ENCODE peak calls at places on chromosomes 6 and 20, in eight cellular contexts. C is occipital lobe, M is OCI-LY7, R is KG1, Z is pancreas, S is amygdala, P is tibial artery, Q is T-cell. W is an unnamed sample.

GRCh38 chr20:23568320-23569011 is at the start of gene CST9L:
- DNase-seq in C (no peak), M (no peak), R (no peak), Z (no peak), S (no peak), P (no peak), Q (no peak), W (no peak)

GRCh38 chr6:53727748-53728147 is 62.2 kb upstream of the KLHL31 start:
- DNase-seq in C (no peak), M (no peak), R (no peak), Z (no peak), S (no peak), P (no peak), Q (no peak), W (no peak)

GRCh38 chr6:28980797-28981390 is 24.2 kb downstream of the ZNF311 start:
- DNase-seq in C (peak), M (peak), R (peak), Z (peak), S (no peak), P (no peak), Q (no peak), W (no peak)

GRCh38 chr6:44133003-44133931 is 5.9 kb downstream of the TMEM63B start:
- DNase-seq in C (peak), M (no peak), R (no peak), Z (peak), S (peak), P (no peak), Q (no peak), W (peak)

GRCh38 chr20:58853466-58853865 is 950 bp downstream of the GNAS start:
- DNase-seq in C (no peak), M (no peak), R (no peak), Z (no peak), S (no peak), P (no peak), Q (no peak), W (no peak)

GRCh38 chr6:119368917-119369316 is 19.4 kb upstream of the MAN1A1 start:
- DNase-seq in C (no peak), M (no peak), R (no peak), Z (no peak), S (no peak), P (no peak), Q (no peak), W (no peak)

GRCh38 chr6:146244630-146245143 is 215.8 kb downstream of the GRM1 start:
- DNase-seq in C (no peak), M (no peak), R (no peak), Z (no peak), S (no peak), P (no peak), Q (no peak), W (no peak)

GRCh38 chr6:138145402-138145801 is 16.3 kb upstream of the ARFGEF3 start:
- DNase-seq in C (no peak), M (peak), R (no peak), Z (no peak), S (no peak), P (no peak), Q (no peak), W (no peak)

GRCh38 chr6:148044261-148044731 is 298.3 kb upstream of the SASH1 start:
- DNase-seq in C (no peak), M (no peak), R (no peak), Z (no peak), S (no peak), P (no peak), Q (no peak), W (no peak)

GRCh38 chr6:150766201-150766997 is 99.1 kb upstream of the MTHFD1L start:
- DNase-seq in C (no peak), M (no peak), R (no peak), Z (no peak), S (no peak), P (no peak), Q (no peak), W (no peak)

GRCh38 chr20:62516345-62516744 is 40.5 kb upstream of the GATA5 start:
- DNase-seq in C (no peak), M (no peak), R (no peak), Z (peak), S (no peak), P (no peak), Q (no peak), W (no peak)

GRCh38 chr20:48718914-48719578 is 108.8 kb downstream of the PREX1 start:
- DNase-seq in C (no peak), M (peak), R (peak), Z (no peak), S (no peak), P (peak), Q (peak), W (no peak)

GRCh38 chr20:62219992-62220665 is at the start of gene HRH3:
- DNase-seq in C (peak), M (peak), R (peak), Z (peak), S (no peak), P (no peak), Q (peak), W (no peak)

GRCh38 chr6:104896914-104897313 is 37.2 kb upstream of the HACE1 start:
- DNase-seq in C (no peak), M (no peak), R (no peak), Z (no peak), S (no peak), P (no peak), Q (no peak), W (no peak)

GRCh38 chr6:157535354-157536217 is 154.6 kb downstream of the ZDHHC14 start:
- DNase-seq in C (no peak), M (no peak), R (peak), Z (no peak), S (no peak), P (no peak), Q (no peak), W (no peak)

GRCh38 chr6:108825326-108825725 is 22.9 kb upstream of the ARMC2 start:
- DNase-seq in C (no peak), M (no peak), R (no peak), Z (no peak), S (no peak), P (no peak), Q (no peak), W (no peak)

GRCh38 chr6:129651291-129651691 is 58.7 kb downstream of the ARHGAP18 start:
- DNase-seq in C (no peak), M (no peak), R (no peak), Z (no peak), S (no peak), P (no peak), Q (no peak), W (no peak)

GRCh38 chr20:58840816-58841538 is 9.7 kb downstream of the GNAS-AS1 start:
- DNase-seq in C (no peak), M (no peak), R (no peak), Z (no peak), S (no peak), P (no peak), Q (no peak), W (no peak)

GRCh38 chr6:26319405-26320128 is 45.4 kb upstream of the BTN3A2 start:
- DNase-seq in C (no peak), M (no peak), R (no peak), Z (no peak), S (no peak), P (no peak), Q (no peak), W (no peak)

GRCh38 chr6:109455502-109456282 is at the start of gene MICAL1:
- DNase-seq in C (peak), M (peak), R (peak), Z (peak), S (peak), P (peak), Q (peak), W (peak)

GRCh38 chr20:47535088-47535487 is 33.4 kb downstream of the NCOA3 start:
- DNase-seq in C (no peak), M (peak), R (no peak), Z (no peak), S (no peak), P (no peak), Q (no peak), W (no peak)

GRCh38 chr6:165110871-165111270 is 198.5 kb downstream of the C6orf118 start:
- DNase-seq in C (no peak), M (no peak), R (no peak), Z (no peak), S (no peak), P (no peak), Q (no peak), W (no peak)

GRCh38 chr6:44660561-44661220 is 273.2 kb downstream of the CDC5L start:
- DNase-seq in C (no peak), M (no peak), R (no peak), Z (no peak), S (no peak), P (no peak), Q (no peak), W (no peak)

GRCh38 chr6:15464211-15464725 is 198.6 kb downstream of the DTNBP1 start:
- DNase-seq in C (no peak), M (peak), R (no peak), Z (peak), S (no peak), P (no peak), Q (peak), W (no peak)

GRCh38 chr6:11778042-11778441 is 561 bp downstream of the ADTRP start:
- DNase-seq in C (no peak), M (no peak), R (no peak), Z (no peak), S (no peak), P (no peak), Q (no peak), W (no peak)

GRCh38 chr6:139409026-139409425 is 34.6 kb upstream of the CITED2 start:
- DNase-seq in C (no peak), M (no peak), R (no peak), Z (no peak), S (no peak), P (no peak), Q (no peak), W (no peak)

GRCh38 chr6:123316733-123317323 is 319.9 kb downstream of the TRDN start:
- DNase-seq in C (no peak), M (peak), R (no peak), Z (no peak), S (no peak), P (no peak), Q (no peak), W (no peak)

GRCh38 chr6:110325197-110325596 is 33.0 kb downstream of the METTL24 start:
- DNase-seq in C (no peak), M (no peak), R (no peak), Z (peak), S (no peak), P (no peak), Q (no peak), W (no peak)

GRCh38 chr6:78910611-78911134 is 43.3 kb downstream of the IRAK1BP1 start:
- DNase-seq in C (no peak), M (no peak), R (no peak), Z (no peak), S (no peak), P (no peak), Q (no peak), W (peak)

GRCh38 chr20:25543068-25543467 is 42.3 kb downstream of the NINL start:
- DNase-seq in C (no peak), M (no peak), R (no peak), Z (no peak), S (no peak), P (no peak), Q (no peak), W (no peak)

GRCh38 chr20:20712004-20712473 is 405 bp downstream of the RALGAPA2 start:
- DNase-seq in C (no peak), M (no peak), R (no peak), Z (no peak), S (no peak), P (no peak), Q (no peak), W (no peak)

GRCh38 chr6:35096129-35096852 is 44.8 kb downstream of the TCP11 start:
- DNase-seq in C (no peak), M (no peak), R (no peak), Z (no peak), S (no peak), P (no peak), Q (no peak), W (no peak)

GRCh38 chr6:33721529-33721928 is 10.0 kb upstream of the UQCC2 start:
- DNase-seq in C (no peak), M (no peak), R (no peak), Z (no peak), S (no peak), P (no peak), Q (no peak), W (no peak)

GRCh38 chr20:48921883-48922867 is 664 bp downstream of the ARFGEF2 start:
- DNase-seq in C (no peak), M (peak), R (peak), Z (peak), S (no peak), P (no peak), Q (no peak), W (no peak)

GRCh38 chr20:20237093-20237959 is 130.6 kb upstream of the INSM1 start:
- DNase-seq in C (no peak), M (peak), R (no peak), Z (peak), S (no peak), P (no peak), Q (no peak), W (peak)

GRCh38 chr6:47180633-47181032 is 129.1 kb downstream of the TNFRSF21 start:
- DNase-seq in C (no peak), M (no peak), R (no peak), Z (no peak), S (no peak), P (no peak), Q (no peak), W (no peak)

GRCh38 chr20:63274381-63275228 is 2.0 kb downstream of the ARFGAP1 start:
- DNase-seq in C (no peak), M (no peak), R (no peak), Z (no peak), S (no peak), P (no peak), Q (no peak), W (no peak)

GRCh38 chr6:142045380-142046270 is 87.1 kb upstream of the GJE1 start:
- DNase-seq in C (no peak), M (no peak), R (no peak), Z (no peak), S (no peak), P (no peak), Q (no peak), W (no peak)

W was measured in caudate nucleus.